ENCODE peak calls at places on chromosomes 2 and 18, in ten cellular contexts. One of them, this sample, is unnamed.

GRCh38 chr2:235563056-235563777 is 69.4 kb downstream of the AGAP1 start:
- DNase-seq in ovary: no peak
- DNase-seq in psoas muscle: no peak
- DNase-seq in K562: no peak
- DNase-seq in breast epithelium: no peak
- DNase-seq in PC-3: no peak
- DNase-seq in epithelial cell of esophagus: no peak
- DNase-seq in GM20000: no peak
- DNase-seq in cardiac fibroblast: no peak
- DNase-seq in thoracic aorta: no peak
- DNase-seq in this sample: no peak

GRCh38 chr2:186862869-186863709 is 14.1 kb upstream of the ZSWIM2 start:
- DNase-seq in PC-3: peak
- DNase-seq in breast epithelium: no peak
- DNase-seq in GM20000: peak
- DNase-seq in thoracic aorta: no peak
- DNase-seq in psoas muscle: no peak
- DNase-seq in cardiac fibroblast: peak
- DNase-seq in K562: peak
- DNase-seq in epithelial cell of esophagus: peak
- DNase-seq in ovary: no peak
- DNase-seq in this sample: peak

GRCh38 chr2:231708773-231709635 is 679 bp downstream of the PTMA start:
- DNase-seq in ovary: peak
- DNase-seq in K562: peak
- DNase-seq in GM20000: peak
- DNase-seq in psoas muscle: peak
- DNase-seq in thoracic aorta: no peak
- DNase-seq in breast epithelium: no peak
- DNase-seq in cardiac fibroblast: peak
- DNase-seq in PC-3: peak
- DNase-seq in epithelial cell of esophagus: peak
- DNase-seq in this sample: peak

GRCh38 chr2:102672124-102672786 is 52.9 kb downstream of the SLC9A2 start:
- DNase-seq in ovary: no peak
- DNase-seq in K562: no peak
- DNase-seq in epithelial cell of esophagus: no peak
- DNase-seq in thoracic aorta: no peak
- DNase-seq in psoas muscle: no peak
- DNase-seq in breast epithelium: no peak
- DNase-seq in GM20000: no peak
- DNase-seq in PC-3: no peak
- DNase-seq in cardiac fibroblast: no peak
- DNase-seq in this sample: no peak

GRCh38 chr2:29530281-29530680 is 391.1 kb downstream of the ALK start:
- DNase-seq in breast epithelium: no peak
- DNase-seq in thoracic aorta: no peak
- DNase-seq in epithelial cell of esophagus: peak
- DNase-seq in ovary: no peak
- DNase-seq in K562: no peak
- DNase-seq in GM20000: no peak
- DNase-seq in psoas muscle: no peak
- DNase-seq in PC-3: peak
- DNase-seq in cardiac fibroblast: no peak
- DNase-seq in this sample: peak

GRCh38 chr2:153074207-153074606 is 355.8 kb downstream of the ARL6IP6 start:
- DNase-seq in PC-3: peak
- DNase-seq in ovary: no peak
- DNase-seq in cardiac fibroblast: no peak
- DNase-seq in psoas muscle: no peak
- DNase-seq in epithelial cell of esophagus: peak
- DNase-seq in breast epithelium: no peak
- DNase-seq in K562: no peak
- DNase-seq in thoracic aorta: no peak
- DNase-seq in GM20000: no peak
- DNase-seq in this sample: no peak

GRCh38 chr2:43343573-43344304 is 117.3 kb upstream of the ZFP36L2 start:
- DNase-seq in K562: no peak
- DNase-seq in GM20000: no peak
- DNase-seq in epithelial cell of esophagus: peak
- DNase-seq in PC-3: no peak
- DNase-seq in cardiac fibroblast: peak
- DNase-seq in breast epithelium: peak
- DNase-seq in ovary: peak
- DNase-seq in thoracic aorta: peak
- DNase-seq in psoas muscle: peak
- DNase-seq in this sample: peak

GRCh38 chr2:179263015-179263414 is 1.6 kb downstream of the SESTD1 start:
- DNase-seq in epithelial cell of esophagus: peak
- DNase-seq in GM20000: no peak
- DNase-seq in K562: no peak
- DNase-seq in PC-3: peak
- DNase-seq in breast epithelium: no peak
- DNase-seq in cardiac fibroblast: peak
- DNase-seq in thoracic aorta: no peak
- DNase-seq in psoas muscle: no peak
- DNase-seq in ovary: no peak
- DNase-seq in this sample: peak

GRCh38 chr2:154681741-154682140 is 16.8 kb upstream of the KCNJ3 start:
- DNase-seq in PC-3: no peak
- DNase-seq in breast epithelium: no peak
- DNase-seq in GM20000: no peak
- DNase-seq in K562: no peak
- DNase-seq in thoracic aorta: no peak
- DNase-seq in cardiac fibroblast: no peak
- DNase-seq in ovary: no peak
- DNase-seq in epithelial cell of esophagus: no peak
- DNase-seq in psoas muscle: no peak
- DNase-seq in this sample: no peak

GRCh38 chr2:154688373-154688772 is 10.1 kb upstream of the KCNJ3 start:
- DNase-seq in thoracic aorta: no peak
- DNase-seq in K562: no peak
- DNase-seq in ovary: no peak
- DNase-seq in psoas muscle: no peak
- DNase-seq in GM20000: no peak
- DNase-seq in cardiac fibroblast: no peak
- DNase-seq in PC-3: no peak
- DNase-seq in breast epithelium: no peak
- DNase-seq in epithelial cell of esophagus: no peak
- DNase-seq in this sample: no peak

GRCh38 chr2:154689158-154689557 is 9.3 kb upstream of the KCNJ3 start:
- DNase-seq in K562: no peak
- DNase-seq in epithelial cell of esophagus: no peak
- DNase-seq in PC-3: no peak
- DNase-seq in thoracic aorta: no peak
- DNase-seq in breast epithelium: no peak
- DNase-seq in ovary: no peak
- DNase-seq in cardiac fibroblast: no peak
- DNase-seq in GM20000: no peak
- DNase-seq in psoas muscle: no peak
- DNase-seq in this sample: no peak

DNA sequence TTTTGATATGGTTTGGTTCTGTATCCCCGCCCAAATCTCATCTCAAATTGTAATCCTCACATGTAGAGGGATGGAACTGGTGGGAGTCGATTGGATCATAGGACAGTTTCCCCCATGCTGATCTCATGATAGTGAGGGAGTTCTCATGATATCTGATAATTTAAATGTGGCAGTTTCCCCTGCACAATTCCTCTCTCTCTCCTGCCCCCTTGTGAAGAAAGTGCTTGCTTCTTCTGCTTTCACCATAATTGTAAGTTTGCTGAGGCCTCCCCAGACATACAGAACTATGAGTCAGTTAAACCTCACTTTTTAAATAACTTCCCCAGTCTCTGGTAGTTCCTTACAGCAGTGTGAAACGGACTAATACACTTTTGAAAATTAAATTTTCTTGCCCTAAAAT is 12.3 kb upstream of the KCNJ3 start:
- DNase-seq in cardiac fibroblast: no peak
- DNase-seq in thoracic aorta: no peak
- DNase-seq in GM20000: no peak
- DNase-seq in breast epithelium: no peak
- DNase-seq in PC-3: peak
- DNase-seq in K562: no peak
- DNase-seq in ovary: no peak
- DNase-seq in psoas muscle: no peak
- DNase-seq in epithelial cell of esophagus: no peak
- DNase-seq in this sample: no peak
- TF ChIP-seq CTCF in cardiac fibroblast: no peak
- TF ChIP-seq CTCF in thoracic aorta: no peak
- TF ChIP-seq CTCF in GM20000: no peak
- TF ChIP-seq CTCF in breast epithelium: no peak
- TF ChIP-seq CTCF in PC-3: no peak
- TF ChIP-seq CTCF in K562: no peak
- TF ChIP-seq CTCF in ovary: no peak
- TF ChIP-seq CTCF in psoas muscle: no peak
- TF ChIP-seq CTCF in epithelial cell of esophagus: no peak
- TF ChIP-seq CTCF in this sample: no peak

GRCh38 chr18:8479826-8480225 is 129.4 kb upstream of the RAB12 start:
- DNase-seq in psoas muscle: no peak
- DNase-seq in GM20000: no peak
- DNase-seq in thoracic aorta: no peak
- DNase-seq in breast epithelium: no peak
- DNase-seq in cardiac fibroblast: no peak
- DNase-seq in epithelial cell of esophagus: no peak
- DNase-seq in ovary: no peak
- DNase-seq in K562: no peak
- DNase-seq in PC-3: no peak
- DNase-seq in this sample: no peak

GRCh38 chr18:8478968-8479370 is 130.3 kb upstream of the RAB12 start:
- DNase-seq in GM20000: no peak
- DNase-seq in ovary: no peak
- DNase-seq in epithelial cell of esophagus: no peak
- DNase-seq in thoracic aorta: no peak
- DNase-seq in breast epithelium: no peak
- DNase-seq in PC-3: no peak
- DNase-seq in K562: no peak
- DNase-seq in psoas muscle: no peak
- DNase-seq in cardiac fibroblast: no peak
- DNase-seq in this sample: no peak

GRCh38 chr18:8478166-8478967 is 130.9 kb upstream of the RAB12 start:
- DNase-seq in thoracic aorta: no peak
- DNase-seq in epithelial cell of esophagus: peak
- DNase-seq in cardiac fibroblast: peak
- DNase-seq in psoas muscle: peak
- DNase-seq in K562: peak
- DNase-seq in GM20000: peak
- DNase-seq in ovary: peak
- DNase-seq in breast epithelium: no peak
- DNase-seq in PC-3: peak
- DNase-seq in this sample: peak

GRCh38 chr18:8477615-8478014 is 131.6 kb upstream of the RAB12 start:
- DNase-seq in epithelial cell of esophagus: no peak
- DNase-seq in ovary: no peak
- DNase-seq in thoracic aorta: no peak
- DNase-seq in PC-3: no peak
- DNase-seq in K562: no peak
- DNase-seq in GM20000: no peak
- DNase-seq in cardiac fibroblast: no peak
- DNase-seq in breast epithelium: no peak
- DNase-seq in psoas muscle: no peak
- DNase-seq in this sample: no peak

DNA sequence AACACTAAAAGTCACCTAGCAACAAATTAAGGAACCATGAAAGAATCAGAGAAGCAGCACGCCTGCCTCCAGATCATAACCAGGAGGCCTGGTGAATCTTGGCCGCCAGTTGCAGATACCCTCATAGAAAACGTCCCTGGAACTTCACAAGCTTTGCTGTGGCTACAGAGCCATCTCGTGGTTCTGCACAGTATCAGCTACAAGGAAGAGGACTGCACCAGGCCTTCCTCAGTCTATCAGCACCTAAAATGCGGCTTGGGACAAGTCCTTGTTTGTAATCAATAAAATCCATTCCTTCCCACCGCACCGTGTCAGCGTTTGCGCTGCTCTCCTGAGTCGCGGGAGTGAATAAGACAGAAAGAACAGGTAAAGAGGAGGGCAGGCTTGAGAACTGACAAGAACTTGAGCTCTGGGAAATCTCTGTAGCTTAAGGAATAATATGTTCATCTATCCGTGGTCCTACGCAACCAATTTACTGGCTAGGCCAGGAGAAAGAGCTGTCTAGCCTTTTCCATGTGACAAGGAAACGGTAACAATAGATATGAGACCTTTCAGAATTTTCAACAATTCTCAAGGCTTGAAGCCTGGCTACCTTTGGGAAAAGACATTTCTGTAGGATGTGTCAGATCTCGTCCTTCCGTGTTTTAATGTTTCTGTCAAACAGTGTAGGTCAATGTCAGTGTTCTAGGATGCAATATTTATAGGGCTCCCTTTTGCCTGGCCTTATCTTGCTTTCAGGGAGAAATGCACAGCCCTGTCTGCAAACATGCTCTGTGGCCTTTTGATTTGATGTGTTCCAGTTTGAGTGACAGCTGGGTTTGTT is 128.5 kb upstream of the RAB12 start:
- DNase-seq in ovary: peak
- DNase-seq in epithelial cell of esophagus: peak
- DNase-seq in thoracic aorta: no peak
- DNase-seq in cardiac fibroblast: peak
- DNase-seq in GM20000: no peak
- DNase-seq in breast epithelium: no peak
- DNase-seq in PC-3: peak
- DNase-seq in psoas muscle: no peak
- DNase-seq in K562: no peak
- DNase-seq in this sample: peak
- TF ChIP-seq CTCF in ovary: peak
- TF ChIP-seq CTCF in epithelial cell of esophagus: peak
- TF ChIP-seq CTCF in thoracic aorta: peak
- TF ChIP-seq CTCF in cardiac fibroblast: peak
- TF ChIP-seq CTCF in GM20000: no peak
- TF ChIP-seq CTCF in breast epithelium: no peak
- TF ChIP-seq CTCF in PC-3: peak
- TF ChIP-seq CTCF in psoas muscle: peak
- TF ChIP-seq CTCF in K562: peak
- TF ChIP-seq CTCF in this sample: peak

DNA sequence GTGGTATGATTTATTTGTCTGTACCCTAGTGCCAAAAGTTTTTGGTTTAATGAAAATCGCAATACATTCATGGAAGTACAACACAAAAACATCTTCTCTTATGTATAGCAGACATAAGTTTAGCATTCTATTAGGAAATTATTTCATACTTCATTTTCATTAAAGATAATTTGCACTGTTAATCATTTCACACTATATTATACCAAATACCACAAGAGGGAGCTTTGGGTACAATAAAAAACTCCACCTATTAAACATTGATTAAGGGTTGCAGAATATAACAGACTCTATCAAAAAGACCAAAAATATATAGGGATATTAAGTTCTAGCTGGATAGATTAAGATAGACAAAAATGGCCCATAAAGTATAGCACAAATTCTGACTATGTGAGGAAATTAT is 79.0 kb downstream of the SLC66A3 start:
- DNase-seq in K562: no peak
- DNase-seq in GM20000: no peak
- DNase-seq in epithelial cell of esophagus: peak
- DNase-seq in psoas muscle: no peak
- DNase-seq in breast epithelium: no peak
- DNase-seq in cardiac fibroblast: peak
- DNase-seq in thoracic aorta: no peak
- DNase-seq in ovary: no peak
- DNase-seq in PC-3: peak
- DNase-seq in this sample: peak
- TF ChIP-seq CTCF in K562: peak
- TF ChIP-seq CTCF in GM20000: no peak
- TF ChIP-seq CTCF in epithelial cell of esophagus: peak
- TF ChIP-seq CTCF in psoas muscle: peak
- TF ChIP-seq CTCF in breast epithelium: no peak
- TF ChIP-seq CTCF in cardiac fibroblast: peak
- TF ChIP-seq CTCF in thoracic aorta: peak
- TF ChIP-seq CTCF in ovary: peak
- TF ChIP-seq CTCF in PC-3: peak
- TF ChIP-seq CTCF in this sample: peak

GRCh38 chr2:160278889-160279196 is 78.8 kb upstream of the ITGB6 start:
- DNase-seq in thoracic aorta: no peak
- DNase-seq in epithelial cell of esophagus: no peak
- DNase-seq in breast epithelium: no peak
- DNase-seq in K562: no peak
- DNase-seq in ovary: no peak
- DNase-seq in GM20000: no peak
- DNase-seq in psoas muscle: no peak
- DNase-seq in cardiac fibroblast: peak
- DNase-seq in PC-3: peak
- DNase-seq in this sample: peak
- TF ChIP-seq CTCF in thoracic aorta: no peak
- TF ChIP-seq CTCF in epithelial cell of esophagus: peak
- TF ChIP-seq CTCF in breast epithelium: no peak
- TF ChIP-seq CTCF in K562: peak
- TF ChIP-seq CTCF in ovary: peak
- TF ChIP-seq CTCF in GM20000: no peak
- TF ChIP-seq CTCF in psoas muscle: peak
- TF ChIP-seq CTCF in cardiac fibroblast: peak
- TF ChIP-seq CTCF in PC-3: peak
- TF ChIP-seq CTCF in this sample: peak

This sample was measured in fibroblast of the aortic adventitia.